ENCODE peak calls at places on chromosomes 3 and 15, in seven cellular contexts. X, W, T, U, N, C and F are unnamed samples.

GRCh38 chr3:152037304-152037703 is 163.9 kb downstream of the SUCNR1 start:
- DNase-seq in X (no peak), W (no peak), T (no peak), U (no peak), N (no peak), C (no peak), F (no peak)

GRCh38 chr15:82272154-82272553 is 9.5 kb downstream of the SAXO2 start:
- DNase-seq in X (no peak), W (no peak), T (no peak), U (no peak), N (no peak), C (no peak), F (no peak)

GRCh38 chr15:33277689-33278088 is 33.1 kb upstream of the RYR3 start:
- DNase-seq in X (no peak), W (peak), T (no peak), U (no peak), N (no peak), C (no peak), F (no peak)

GRCh38 chr3:129346690-129347440 is 68.2 kb downstream of the HMCES start:
- DNase-seq in X (no peak), W (no peak), T (no peak), U (no peak), N (no peak), C (no peak), F (no peak)

GRCh38 chr15:75578206-75578947 is 738 bp downstream of the PTPN9 start:
- DNase-seq in X (no peak), W (peak), T (no peak), U (no peak), N (peak), C (peak), F (peak)

GRCh38 chr3:111596328-111596727 is 1.2 kb upstream of the ZBED2 start:
- DNase-seq in X (no peak), W (no peak), T (no peak), U (no peak), N (no peak), C (no peak), F (no peak)

GRCh38 chr3:127717357-127718243 is 44.8 kb downstream of the ABTB1 start:
- DNase-seq in X (no peak), W (no peak), T (no peak), U (no peak), N (no peak), C (no peak), F (no peak)

GRCh38 chr15:79779739-79780138 is 117.1 kb downstream of the MTHFS start:
- DNase-seq in X (no peak), W (no peak), T (no peak), U (peak), N (no peak), C (no peak), F (no peak)

GRCh38 chr3:24340161-24340560 is 154.5 kb downstream of the THRB start:
- DNase-seq in X (no peak), W (no peak), T (no peak), U (no peak), N (no peak), C (no peak), F (no peak)

GRCh38 chr15:101172421-101173097 is 79.3 kb downstream of the CHSY1 start:
- DNase-seq in X (no peak), W (peak), T (no peak), U (no peak), N (no peak), C (no peak), F (no peak)

GRCh38 chr3:7978104-7978457 is 523.5 kb upstream of the LMCD1 start:
- DNase-seq in X (no peak), W (peak), T (no peak), U (no peak), N (no peak), C (no peak), F (no peak)

GRCh38 chr15:60118146-60118545 is 114.0 kb downstream of the FOXB1 start:
- DNase-seq in X (no peak), W (no peak), T (no peak), U (no peak), N (no peak), C (no peak), F (no peak)

GRCh38 chr3:150409125-150409526 is 1.0 kb downstream of the TSC22D2 start:
- DNase-seq in X (no peak), W (no peak), T (no peak), U (no peak), N (no peak), C (no peak), F (no peak)

GRCh38 chr15:29034151-29034550 is 148.4 kb downstream of the APBA2 start:
- DNase-seq in X (no peak), W (no peak), T (no peak), U (no peak), N (no peak), C (no peak), F (no peak)

GRCh38 chr15:34582461-34583357 is 742 bp downstream of the GOLGA8B start:
- DNase-seq in X (peak), W (peak), T (no peak), U (no peak), N (peak), C (peak), F (peak)

GRCh38 chr3:117074833-117075232 is 365.3 kb downstream of the TUSC7 start:
- DNase-seq in X (no peak), W (no peak), T (no peak), U (no peak), N (no peak), C (no peak), F (no peak)

GRCh38 chr15:73573572-73573971 is 59.6 kb downstream of the NPTN start:
- DNase-seq in X (no peak), W (no peak), T (no peak), U (no peak), N (no peak), C (no peak), F (no peak)

GRCh38 chr3:106004137-106004600 is 135.4 kb upstream of the CBLB start:
- DNase-seq in X (no peak), W (no peak), T (no peak), U (no peak), N (peak), C (no peak), F (no peak)

GRCh38 chr3:66181764-66182163 is 39.0 kb upstream of the SLC25A26 start:
- DNase-seq in X (no peak), W (no peak), T (no peak), U (no peak), N (no peak), C (no peak), F (no peak)

GRCh38 chr3:127458698-127459097 is 131.8 kb downstream of the TPRA1 start:
- DNase-seq in X (no peak), W (no peak), T (no peak), U (no peak), N (peak), C (peak), F (peak)

GRCh38 chr15:70093070-70093469 is 4.6 kb downstream of the TLE3 start:
- DNase-seq in X (no peak), W (no peak), T (peak), U (no peak), N (no peak), C (no peak), F (no peak)

GRCh38 chr3:179852117-179852886 is 184.4 kb downstream of the PEX5L start:
- DNase-seq in X (no peak), W (no peak), T (peak), U (no peak), N (no peak), C (no peak), F (no peak)

GRCh38 chr15:92304239-92304975 is 89.3 kb upstream of the ST8SIA2 start:
- DNase-seq in X (no peak), W (no peak), T (no peak), U (no peak), N (no peak), C (no peak), F (no peak)

GRCh38 chr3:168248383-168249047 is 152.8 kb upstream of the GOLIM4 start:
- DNase-seq in X (no peak), W (peak), T (no peak), U (no peak), N (no peak), C (peak), F (no peak)

GRCh38 chr3:41653575-41654239 is 308.2 kb downstream of the ULK4 start:
- DNase-seq in X (no peak), W (no peak), T (no peak), U (no peak), N (no peak), C (no peak), F (no peak)

GRCh38 chr15:98722209-98722608 is 73.9 kb downstream of the IGF1R start:
- DNase-seq in X (no peak), W (no peak), T (no peak), U (no peak), N (no peak), C (no peak), F (no peak)

GRCh38 chr3:100556656-100557310 is 52.6 kb upstream of the ADGRG7 start:
- DNase-seq in X (no peak), W (no peak), T (no peak), U (no peak), N (no peak), C (no peak), F (no peak)

GRCh38 chr15:60757831-60758570 is 279.1 kb upstream of the ICE2 start:
- DNase-seq in X (no peak), W (no peak), T (peak), U (no peak), N (no peak), C (no peak), F (no peak)

GRCh38 chr3:149407898-149408297 is 30.4 kb upstream of the TM4SF1 start:
- DNase-seq in X (no peak), W (no peak), T (peak), U (no peak), N (no peak), C (no peak), F (no peak)

GRCh38 chr15:63945838-63946298 is 100.4 kb downstream of the DAPK2 start:
- DNase-seq in X (no peak), W (no peak), T (peak), U (no peak), N (no peak), C (peak), F (peak)

GRCh38 chr15:42385980-42386695 is 26.8 kb downstream of the CAPN3 start:
- DNase-seq in X (no peak), W (no peak), T (no peak), U (no peak), N (no peak), C (peak), F (no peak)

GRCh38 chr3:4814302-4814903 is 164.8 kb upstream of the BHLHE40 start:
- DNase-seq in X (no peak), W (no peak), T (no peak), U (no peak), N (peak), C (no peak), F (no peak)

DNA sequence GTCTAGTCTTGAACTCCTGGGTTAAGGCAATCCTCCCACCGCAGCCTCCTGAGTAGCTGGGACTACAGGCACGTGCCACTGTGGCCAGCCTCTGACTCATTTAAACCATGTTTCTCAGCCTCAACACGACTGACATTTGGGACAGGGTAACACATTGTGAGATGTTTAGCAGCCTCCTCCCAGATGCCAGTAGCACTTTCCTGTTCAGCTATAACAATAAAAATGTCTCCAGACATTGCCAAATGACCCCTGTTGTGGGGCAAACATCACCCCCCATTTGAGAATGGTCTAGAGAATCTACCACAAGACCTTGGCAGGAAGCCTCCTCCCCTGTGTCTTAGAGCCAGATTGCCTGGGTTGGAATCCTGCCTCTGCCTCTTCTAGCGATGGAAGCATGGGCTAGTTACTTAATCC is 8.4 kb downstream of the TMEM40 start:
- DNase-seq in X (no peak), W (no peak), T (no peak), U (peak), N (no peak), C (no peak), F (no peak)
- TF ChIP-seq JUND in X (no peak), W (peak), T (no peak), U (no peak), N (no peak), C (no peak), F (no peak)

DNA sequence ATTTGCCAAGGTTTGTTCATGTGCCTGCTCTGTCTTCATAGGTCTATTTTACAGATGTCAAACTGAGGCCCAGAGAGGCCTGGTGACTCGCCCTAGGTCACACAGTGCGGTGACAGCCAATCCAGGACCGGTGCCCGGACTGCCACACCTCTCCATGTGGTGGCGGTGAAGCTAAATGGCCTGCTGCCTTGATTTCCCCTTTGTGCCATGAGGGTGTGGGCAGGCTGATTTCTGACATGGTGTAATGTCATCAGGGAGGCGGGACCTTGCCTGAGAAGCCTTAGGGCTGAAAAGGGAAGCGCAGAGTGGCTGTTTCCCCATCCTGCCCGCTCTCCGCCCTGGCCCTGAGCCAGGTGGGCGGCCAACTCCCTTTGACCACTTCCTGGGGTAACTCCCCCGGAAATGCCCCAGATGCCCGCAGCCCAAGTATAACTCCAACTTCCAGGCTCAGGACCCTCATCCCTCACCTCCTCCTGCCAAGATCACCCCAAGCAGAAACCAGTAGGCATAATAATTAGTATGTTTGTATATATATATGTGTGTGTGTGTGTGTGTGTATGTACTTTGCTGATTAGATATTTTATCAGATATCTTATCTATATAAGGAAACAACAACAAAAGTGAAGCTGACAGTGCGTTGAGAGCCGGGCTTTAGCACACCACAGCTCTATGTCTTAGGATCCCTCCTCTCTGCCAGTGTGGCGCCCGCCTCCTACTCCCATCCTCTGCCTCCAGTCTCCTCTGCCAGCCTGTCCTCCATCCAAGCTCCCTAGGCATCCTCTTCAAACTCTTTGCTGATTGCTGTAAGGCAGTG is 63.9 kb downstream of the IQSEC1 start:
- DNase-seq in X (no peak), W (no peak), T (no peak), U (no peak), N (peak), C (no peak), F (no peak)
- TF ChIP-seq JUND in X (no peak), W (no peak), T (no peak), U (no peak), N (no peak), C (no peak), F (no peak)

GRCh38 chr3:35654471-35654870 is 15.1 kb downstream of the ARPP21 start:
- DNase-seq in X (no peak), W (no peak), T (no peak), U (no peak), N (no peak), C (no peak), F (no peak)

GRCh38 chr3:35651888-35652287 is 12.6 kb downstream of the ARPP21 start:
- DNase-seq in X (no peak), W (no peak), T (no peak), U (no peak), N (no peak), C (no peak), F (no peak)

GRCh38 chr3:35653347-35653746 is 14.0 kb downstream of the ARPP21 start:
- DNase-seq in X (no peak), W (no peak), T (no peak), U (no peak), N (no peak), C (no peak), F (no peak)

GRCh38 chr3:35649405-35649804 is 10.1 kb downstream of the ARPP21 start:
- DNase-seq in X (no peak), W (no peak), T (no peak), U (no peak), N (no peak), C (no peak), F (no peak)

GRCh38 chr3:35651456-35651855 is 12.1 kb downstream of the ARPP21 start:
- DNase-seq in X (no peak), W (no peak), T (no peak), U (no peak), N (no peak), C (no peak), F (no peak)
- TF ChIP-seq JUND in X (no peak), W (no peak), T (no peak), U (no peak), N (no peak), C (no peak), F (no peak)

DNA sequence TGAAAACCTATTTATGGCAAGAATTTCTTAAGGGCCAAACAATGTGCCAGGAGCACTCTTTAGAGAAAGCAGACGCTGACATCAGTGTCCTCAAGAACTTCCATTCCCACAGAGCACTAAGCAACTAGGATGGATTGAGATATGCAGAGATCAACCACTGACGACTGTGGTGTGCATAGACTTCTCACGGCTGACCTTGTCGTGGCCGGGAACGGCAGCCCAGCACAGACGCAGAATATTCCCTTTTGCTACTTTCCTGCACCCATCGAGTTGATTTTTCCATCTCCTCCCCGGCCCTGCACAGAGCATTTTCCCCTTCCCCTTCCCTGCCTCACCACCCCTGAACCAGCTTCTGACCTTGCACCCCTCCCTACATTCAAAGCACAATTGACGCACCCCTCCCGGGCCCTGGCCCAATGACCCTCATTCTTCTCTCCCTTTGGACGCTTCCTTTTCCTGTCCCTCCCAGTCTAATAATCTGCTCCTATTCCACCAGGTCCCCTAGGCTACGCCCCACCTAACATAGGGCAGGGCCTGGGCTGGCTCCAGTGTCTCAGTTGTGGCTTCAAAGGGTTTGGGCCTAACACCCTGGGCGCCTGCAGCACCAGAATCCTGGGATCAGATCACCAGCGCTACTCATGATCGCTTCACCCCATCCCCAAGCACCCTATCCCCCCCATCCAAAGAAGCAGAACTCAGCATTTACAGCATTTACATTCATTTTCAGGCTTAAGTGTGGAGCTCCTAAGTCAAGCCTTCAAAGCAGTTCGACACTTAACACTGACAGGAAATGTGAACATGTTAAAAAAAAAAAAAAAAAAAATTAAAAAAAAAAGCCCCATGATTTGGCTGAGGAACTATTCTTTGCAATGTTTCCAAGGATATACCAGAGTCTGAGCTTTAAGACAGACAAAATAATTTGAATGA is 151.2 kb downstream of the FOXP1 start:
- DNase-seq in X (no peak), W (no peak), T (no peak), U (no peak), N (no peak), C (no peak), F (no peak)
- TF ChIP-seq JUND in X (no peak), W (no peak), T (no peak), U (no peak), N (no peak), C (no peak), F (no peak)

DNA sequence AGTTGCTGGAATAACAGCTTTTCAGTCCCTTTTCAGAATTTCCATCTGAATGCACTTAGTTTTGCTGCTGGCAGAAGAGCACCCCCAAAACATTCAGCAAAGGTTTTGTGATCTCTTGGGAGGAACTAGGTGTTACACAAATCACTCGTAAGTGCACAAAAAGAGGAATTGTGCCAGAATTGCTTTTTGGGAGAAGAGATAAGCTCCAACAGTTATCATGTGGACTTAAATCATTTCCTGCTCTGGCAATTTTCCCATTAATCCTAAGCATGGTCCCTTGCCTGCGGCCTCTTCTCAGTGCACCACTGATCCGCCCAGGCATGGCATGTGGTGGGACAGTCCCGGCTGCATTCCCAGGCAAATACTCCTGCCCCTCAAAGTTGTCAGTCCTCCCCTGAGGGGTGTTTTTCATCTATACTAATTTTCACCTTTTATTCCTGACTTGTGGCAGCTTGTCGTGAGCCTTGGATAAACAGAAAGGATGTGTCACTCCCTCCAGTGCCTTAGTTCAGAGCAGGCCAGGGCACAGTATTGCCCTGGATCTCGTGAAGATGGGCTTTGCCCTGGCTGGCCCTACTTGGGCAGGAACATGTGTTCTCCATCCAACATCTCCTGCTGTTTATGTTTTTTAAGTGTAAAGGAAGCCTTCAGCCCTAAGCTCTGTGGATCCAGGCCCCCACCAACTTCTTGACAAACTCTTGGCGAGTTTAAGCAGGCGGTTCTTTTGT is 44.6 kb upstream of the VILL start:
- DNase-seq in X (peak), W (peak), T (no peak), U (no peak), N (no peak), C (peak), F (peak)
- TF ChIP-seq JUND in X (peak), W (no peak), T (no peak), U (no peak), N (peak), C (no peak), F (no peak)

GRCh38 chr15:68542771-68543544 is 35.8 kb upstream of the CORO2B start:
- DNase-seq in X (no peak), W (no peak), T (peak), U (no peak), N (no peak), C (no peak), F (no peak)
- TF ChIP-seq JUND in X (no peak), W (peak), T (no peak), U (no peak), N (no peak), C (no peak), F (no peak)